ENCODE peak calls at places on chromosomes 13 and 19, in four cellular contexts. W is body of pancreas, X is endothelial cell of umbilical vein, Q is ovary. N is an unnamed sample.

GRCh38 chr19:3159565-3159964 is 19.0 kb upstream of the S1PR4 start:
- DNase-seq in W (no peak), X (no peak), Q (no peak), N (no peak)

GRCh38 chr13:93948523-93948922 is 531.0 kb downstream of the DCT start:
- DNase-seq in X (no peak), Q (no peak), W (no peak), N (no peak)

GRCh38 chr13:25633108-25633507 is 261.3 kb downstream of the ATP8A2 start:
- DNase-seq in Q (no peak), W (no peak), X (no peak), N (no peak)

GRCh38 chr13:112634102-112634501 is 46.1 kb upstream of the TUBGCP3 start:
- DNase-seq in X (no peak), Q (no peak), W (no peak), N (no peak)

GRCh38 chr19:14366529-14366928 is 14.7 kb upstream of the ADGRE5 start:
- DNase-seq in W (peak; percentile 78), X (peak; percentile 61), Q (no peak), N (no peak)

GRCh38 chr19:18726417-18726767 is 42.9 kb downstream of the CRTC1 start:
- DNase-seq in X (no peak), Q (no peak), W (no peak), N (no peak)

GRCh38 chr19:8526345-8527062 is 12.5 kb upstream of the ZNF414 start:
- DNase-seq in X (peak; percentile 92), W (peak; percentile 92), Q (peak; percentile 97), N (peak; percentile 75)

GRCh38 chr13:55566779-55567178 is 1573.9 kb upstream of the PRR20A start:
- DNase-seq in Q (no peak), W (no peak), X (no peak), N (no peak)

GRCh38 chr13:94548382-94549240 is 47.3 kb downstream of the TGDS start:
- DNase-seq in X (no peak), Q (peak; percentile 68), W (peak; percentile 59), N (peak; percentile 21)

GRCh38 chr19:3670258-3670795 is 29.9 kb downstream of the PIP5K1C start:
- DNase-seq in Q (peak; percentile 84), X (peak; percentile 85), W (peak; percentile 46), N (no peak)

GRCh38 chr13:42875448-42876269 is 94.3 kb downstream of the FAM216B start:
- DNase-seq in X (peak; percentile 31), Q (peak; percentile 56), W (no peak), N (no peak)

GRCh38 chr13:40272776-40273139 is 393.7 kb downstream of the FOXO1 start:
- DNase-seq in W (no peak), Q (no peak), X (no peak), N (no peak)

GRCh38 chr19:39778763-39779162 is at the start of gene LEUTX:
- DNase-seq in Q (no peak), X (no peak), W (no peak), N (no peak)

GRCh38 chr19:512548-513365 is 5.5 kb downstream of the TPGS1 start:
- DNase-seq in Q (no peak), W (no peak), X (no peak), N (no peak)

GRCh38 chr19:4597975-4598671 is 38.6 kb upstream of the SEMA6B start:
- DNase-seq in Q (no peak), X (no peak), W (peak; percentile 37), N (peak; percentile 85)

GRCh38 chr13:86563308-86563707 is 764.1 kb upstream of the SLITRK6 start:
- DNase-seq in Q (no peak), W (no peak), X (peak; percentile 1), N (no peak)

GRCh38 chr19:50025794-50026549 is at the start of gene ZNF473:
- DNase-seq in X (no peak), W (peak; percentile 96), Q (peak; percentile 91), N (peak; percentile 92)

GRCh38 chr19:51158474-51159129 is 16.5 kb downstream of the SIGLEC7 start:
- DNase-seq in W (peak; percentile 53), X (peak; percentile 12), Q (peak; percentile 44), N (peak; percentile 15)

GRCh38 chr13:26867451-26868067 is 107.0 kb upstream of the GPR12 start:
- DNase-seq in W (no peak), Q (no peak), X (peak; percentile 38), N (no peak)

GRCh38 chr19:8517551-8518442 is 3.8 kb upstream of the ZNF414 start:
- DNase-seq in W (no peak), Q (no peak), X (no peak), N (no peak)

GRCh38 chr19:51090471-51090870 is 7.8 kb upstream of the KLK14 start:
- DNase-seq in Q (no peak), X (no peak), W (no peak), N (no peak)

GRCh38 chr19:47637550-47637949 is 28.6 kb downstream of the BICRA start:
- DNase-seq in X (no peak), W (no peak), Q (no peak), N (no peak)

GRCh38 chr13:89923731-89924130 is 1423.8 kb upstream of the MIR17HG start:
- DNase-seq in W (no peak), X (no peak), Q (no peak), N (no peak)

GRCh38 chr19:31140717-31141116 is 208.5 kb downstream of the TSHZ3 start:
- DNase-seq in Q (no peak), X (no peak), W (no peak), N (peak; percentile 65)

GRCh38 chr13:110546389-110546788 is 15.1 kb downstream of the RAB20 start:
- DNase-seq in W (no peak), Q (no peak), X (no peak), N (no peak)

GRCh38 chr13:75877092-75877491 is 241.0 kb downstream of the LMO7 start:
- DNase-seq in W (no peak), X (no peak), Q (no peak), N (no peak)

GRCh38 chr13:50073340-50073739 is 58.1 kb downstream of the KCNRG start:
- DNase-seq in X (peak; percentile 38), Q (no peak), W (no peak), N (no peak)

GRCh38 chr19:34502582-34503545 is 21.3 kb downstream of the WTIP start:
- DNase-seq in W (no peak), Q (no peak), X (no peak), N (no peak)

GRCh38 chr19:8251025-8251472 is 41.9 kb downstream of the CERS4 start:
- DNase-seq in Q (peak; percentile 49), W (peak; percentile 85), X (no peak), N (no peak)

GRCh38 chr13:31201341-31202024 is 1.7 kb downstream of the B3GLCT start:
- DNase-seq in X (no peak), W (peak; percentile 27), Q (peak; percentile 34), N (no peak)

GRCh38 chr13:31198524-31198923 is 1.3 kb upstream of the B3GLCT start:
- DNase-seq in W (no peak), X (no peak), Q (no peak), N (no peak)

GRCh38 chr13:31199527-31199848 is 287 bp upstream of the B3GLCT start:
- DNase-seq in W (no peak), X (no peak), Q (no peak), N (no peak)

GRCh38 chr13:31199849-31200635 is at the start of gene B3GLCT:
- DNase-seq in W (peak; percentile 76), Q (peak; percentile 81), X (peak; percentile 75), N (peak; percentile 78)

DNA sequence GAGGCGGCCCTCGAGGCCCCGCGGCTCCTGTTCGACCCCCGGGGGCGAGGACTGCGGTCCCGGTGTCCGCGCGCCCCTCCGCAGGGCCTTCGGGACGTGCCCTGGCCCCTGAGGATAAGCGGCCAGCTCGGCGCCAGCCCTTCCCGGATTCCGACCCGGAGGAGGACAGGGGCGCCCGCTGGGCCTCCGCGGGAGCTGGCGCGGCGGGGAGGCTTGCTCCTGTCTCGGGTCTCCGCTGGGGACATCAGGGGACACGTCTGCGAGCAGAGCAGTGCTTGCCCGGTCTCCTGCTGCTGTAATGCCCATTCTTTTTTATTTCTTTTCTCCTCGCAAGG is 828 bp downstream of the B3GLCT start:
- DNase-seq in W (peak; percentile 59), Q (peak; percentile 45), X (peak; percentile 55), N (peak; percentile 31)
- TF ChIP-seq POLR2A in W (peak; percentile 35), Q (no peak), X (no peak), N (no peak)

GRCh38 chr19:58380736-58381459 is at the start of gene ZNF837:
- DNase-seq in Q (peak; percentile 98), X (peak; percentile 100), W (peak; percentile 100), N (peak; percentile 99)
- TF ChIP-seq POLR2A in Q (peak; percentile 80), X (peak; percentile 72), W (peak; percentile 87), N (peak; percentile 83)

DNA sequence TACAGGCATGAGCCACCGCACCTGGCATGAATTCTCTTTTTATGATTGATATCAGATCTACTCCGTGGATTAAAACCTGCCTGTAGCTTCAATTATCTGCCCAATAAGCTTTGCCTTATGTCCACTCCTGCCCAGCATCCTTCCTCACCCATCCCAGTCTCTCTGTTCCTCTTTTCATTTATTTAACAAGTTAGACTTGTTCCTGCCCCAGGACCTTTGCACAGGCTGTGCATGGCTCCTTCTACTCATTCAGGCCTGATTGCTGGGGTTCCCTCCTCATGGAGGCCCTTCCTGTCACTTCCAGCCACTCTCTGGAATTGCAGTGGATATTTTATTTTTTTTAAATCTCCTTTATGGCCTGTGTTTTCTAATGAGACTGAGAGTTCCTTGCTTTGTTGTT is 27.6 kb downstream of the SMARCA4 start:
- DNase-seq in Q (no peak), W (no peak), X (no peak), N (no peak)
- TF ChIP-seq POLR2A in Q (no peak), W (no peak), X (no peak), N (no peak)

DNA sequence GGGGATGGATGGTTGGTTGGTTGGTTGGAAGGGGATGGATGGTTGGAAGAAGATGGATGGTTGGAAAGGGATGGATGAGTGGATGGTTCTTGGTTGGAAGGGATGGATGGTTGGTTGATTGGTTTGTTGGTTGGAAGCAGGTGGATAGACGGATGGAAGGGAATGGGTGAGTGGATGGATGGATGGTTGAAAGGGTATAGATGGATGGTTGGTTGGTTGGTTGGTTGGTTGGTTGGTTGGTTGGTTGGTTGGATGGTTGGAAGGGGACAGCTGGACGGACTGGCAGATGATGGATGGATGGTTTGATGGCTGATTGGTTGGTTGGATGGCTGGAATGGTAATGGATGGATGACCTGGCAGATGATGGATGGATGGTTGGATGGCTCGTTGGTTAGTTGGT is 11.8 kb upstream of the HSH2D start:
- DNase-seq in W (no peak), Q (no peak), X (no peak), N (no peak)
- TF ChIP-seq POLR2A in W (no peak), Q (no peak), X (no peak), N (no peak)

N was measured in H54.